ENCODE peak calls at places on chromosomes 1 and 21, in ten cellular contexts. B is stimulated activated naive B cell treated with anti-CD40 and anti-IgM and Interleukin-4, amounts not matched to agents 10 μg/mL and 1 μg/mL and 100 μg/mL, for 72 hours; J is effector memory CD8-positive, alpha-beta T cell; G is Panc1; U is heart right ventricle; Q is pancreas; Z is activated CD8-positive, alpha-beta T cell treated with anti-CD3 and anti-CD28 coated beads for 36 hours; T is upper lobe of right lung; N is activated naive CD8-positive, alpha-beta T cell treated with anti-CD3 and anti-CD28 coated beads, Interleukin-2, amount 50 U/mL, for 24 hours; M is activated T-cell treated with anti-CD3 and anti-CD28 coated beads, Interleukin-2, amount 50 U/mL, for 4 hours. E is an unnamed sample.

GRCh38 chr1:184254849-184255248 is 132.0 kb upstream of the C1orf21 start:
- ATAC-seq in N (no peak), Q (no peak), M (no peak), J (no peak), B (no peak), G (no peak), T (no peak), Z (no peak), U (no peak), E (no peak)

GRCh38 chr1:206833131-206833530 is 32.3 kb upstream of the IL20 start:
- ATAC-seq in Z (no peak), J (no peak), T (peak), N (no peak), U (no peak), M (no peak), Q (peak), G (no peak), B (peak), E (no peak)

GRCh38 chr1:184820218-184820720 is 65.6 kb upstream of the EDEM3 start:
- ATAC-seq in Z (no peak), Q (no peak), U (no peak), G (no peak), T (no peak), N (no peak), M (no peak), J (no peak), B (no peak), E (no peak)

GRCh38 chr21:36916718-36917117 is 49.8 kb downstream of the HLCS start:
- ATAC-seq in M (no peak), U (no peak), J (no peak), Z (no peak), Q (no peak), B (no peak), T (no peak), G (no peak), N (no peak), E (no peak)

GRCh38 chr1:2113620-2114135 is 63.5 kb downstream of the PRKCZ start:
- ATAC-seq in U (no peak), G (no peak), B (no peak), Z (no peak), J (no peak), M (no peak), Q (no peak), N (no peak), T (no peak), E (no peak)

GRCh38 chr1:70048336-70048735 is 157.0 kb downstream of the LRRC40 start:
- ATAC-seq in G (no peak), N (no peak), B (no peak), Z (no peak), T (no peak), Q (no peak), U (no peak), M (no peak), J (no peak), E (no peak)

GRCh38 chr1:244865028-244865371 is 657 bp upstream of the HNRNPU start:
- ATAC-seq in U (peak), M (no peak), G (peak), Z (no peak), N (no peak), J (no peak), T (no peak), B (no peak), Q (peak), E (no peak)

GRCh38 chr1:159010398-159010797 is 691 bp downstream of the IFI16 start:
- ATAC-seq in N (no peak), Q (no peak), T (no peak), U (no peak), B (no peak), Z (no peak), J (no peak), M (no peak), G (no peak), E (no peak)

GRCh38 chr1:174266476-174266875 is 107.2 kb downstream of the RABGAP1L start:
- ATAC-seq in Q (no peak), U (no peak), M (no peak), Z (no peak), T (no peak), B (no peak), N (no peak), J (no peak), G (no peak), E (no peak)

GRCh38 chr1:246261641-246262040 is 245.4 kb downstream of the SMYD3 start:
- ATAC-seq in U (no peak), M (no peak), J (no peak), G (no peak), Q (no peak), Z (no peak), T (no peak), N (no peak), B (no peak), E (no peak)

GRCh38 chr1:112046630-112047029 is 57.2 kb upstream of the KCND3 start:
- ATAC-seq in M (no peak), B (no peak), Z (no peak), U (no peak), J (no peak), Q (no peak), N (no peak), T (no peak), G (no peak), E (no peak)

GRCh38 chr1:228031276-228031995 is 24.6 kb downstream of the WNT3A start:
- ATAC-seq in T (peak), G (no peak), B (no peak), U (no peak), J (no peak), Q (no peak), Z (no peak), M (no peak), N (no peak), E (no peak)

GRCh38 chr1:245173446-245174178 is 18.8 kb downstream of the KIF26B start:
- ATAC-seq in N (no peak), Q (peak), J (no peak), Z (no peak), T (peak), B (no peak), G (peak), U (no peak), M (no peak), E (no peak)

GRCh38 chr1:151718011-151718431 is 1.4 kb upstream of the CELF3 start:
- ATAC-seq in N (no peak), J (no peak), M (no peak), Z (no peak), U (peak), B (no peak), G (no peak), Q (no peak), T (peak), E (no peak)

GRCh38 chr1:3049164-3049563 is 19.8 kb upstream of the PRDM16 start:
- ATAC-seq in G (no peak), B (no peak), Z (no peak), T (no peak), M (no peak), N (no peak), J (no peak), Q (no peak), U (no peak), E (no peak)

GRCh38 chr1:54218883-54219687 is 19.1 kb downstream of the MRPL37 start:
- ATAC-seq in N (no peak), Q (peak), Z (no peak), U (peak), J (no peak), T (no peak), B (no peak), M (no peak), G (no peak), E (no peak)

GRCh38 chr1:12159826-12160225 is 7.0 kb upstream of the TNFRSF1B start:
- ATAC-seq in M (no peak), B (no peak), G (no peak), T (no peak), N (no peak), Z (no peak), Q (no peak), U (no peak), J (peak), E (no peak)

GRCh38 chr1:45206808-45207624 is 611 bp upstream of the ZSWIM5 start:
- ATAC-seq in B (no peak), U (no peak), Q (peak), G (no peak), N (no peak), T (no peak), J (no peak), M (no peak), Z (no peak), E (no peak)

GRCh38 chr1:17856496-17857108 is 101.5 kb downstream of the ACTL8 start:
- ATAC-seq in M (no peak), Q (no peak), Z (no peak), G (no peak), J (no peak), N (no peak), U (no peak), B (no peak), T (no peak), E (no peak)

GRCh38 chr1:89550995-89551394 is 26.4 kb downstream of the LRRC8B start:
- ATAC-seq in Z (no peak), B (no peak), M (no peak), U (no peak), T (no peak), G (no peak), J (no peak), Q (no peak), N (no peak), E (no peak)

GRCh38 chr1:41847733-41848132 is 71.0 kb downstream of the HIVEP3 start:
- ATAC-seq in G (no peak), Q (no peak), T (peak), J (no peak), M (no peak), B (no peak), N (no peak), Z (no peak), U (peak), E (no peak)

GRCh38 chr1:4108741-4109625 is 208.9 kb upstream of the C1orf174 start:
- ATAC-seq in T (no peak), Z (no peak), G (no peak), B (no peak), J (no peak), U (no peak), M (no peak), Q (no peak), N (no peak), E (no peak)

GRCh38 chr21:44805859-44806258 is 4.2 kb upstream of the UBE2G2 start:
- ATAC-seq in M (no peak), B (no peak), Q (no peak), G (no peak), U (no peak), T (no peak), Z (no peak), J (no peak), N (no peak), E (no peak)

GRCh38 chr21:24308183-24308582 is 1299.1 kb downstream of the MRPL39 start:
- ATAC-seq in G (no peak), B (no peak), N (no peak), M (no peak), Q (no peak), J (no peak), Z (no peak), T (no peak), U (no peak), E (no peak)